ENCODE peak calls at places on chromosome 1, in seven cellular contexts. One of them, this sample, is unnamed.

GRCh38 chr1:170707959-170708666 is 44.2 kb downstream of the PRRX1 start:
- DNase-seq in effector CD4-positive, alpha-beta T cell: no peak
- DNase-seq in mesendoderm: peak; percentile 36
- DNase-seq in lower lobe of right lung: no peak
- DNase-seq in stimulated activated CD4-positive, alpha-beta T cell treated with anti-CD3 and anti-CD28 coated beads, Interleukin-12 subunit alpha, Interleukin-12 subunit beta, amount 100 ng/mL, for 24 hours: no peak
- DNase-seq in T1000: peak; percentile 20
- DNase-seq in amniotic stem cell: peak; percentile 87
- DNase-seq in this sample: no peak

GRCh38 chr1:220808501-220809186 is 21.9 kb downstream of the MTARC1 start:
- DNase-seq in effector CD4-positive, alpha-beta T cell: no peak
- DNase-seq in mesendoderm: no peak
- DNase-seq in lower lobe of right lung: no peak
- DNase-seq in stimulated activated CD4-positive, alpha-beta T cell treated with anti-CD3 and anti-CD28 coated beads, Interleukin-12 subunit alpha, Interleukin-12 subunit beta, amount 100 ng/mL, for 24 hours: no peak
- DNase-seq in T1000: peak; percentile 79
- DNase-seq in amniotic stem cell: no peak
- DNase-seq in this sample: no peak

GRCh38 chr1:206050655-206051235 is 2.2 kb upstream of the RHEX start:
- DNase-seq in effector CD4-positive, alpha-beta T cell: peak; percentile 3
- DNase-seq in mesendoderm: no peak
- DNase-seq in lower lobe of right lung: no peak
- DNase-seq in stimulated activated CD4-positive, alpha-beta T cell treated with anti-CD3 and anti-CD28 coated beads, Interleukin-12 subunit alpha, Interleukin-12 subunit beta, amount 100 ng/mL, for 24 hours: peak; percentile 47
- DNase-seq in T1000: no peak
- DNase-seq in amniotic stem cell: no peak
- DNase-seq in this sample: no peak

GRCh38 chr1:59071289-59071688 is 225.6 kb upstream of the FGGY start:
- DNase-seq in effector CD4-positive, alpha-beta T cell: no peak
- DNase-seq in mesendoderm: no peak
- DNase-seq in lower lobe of right lung: no peak
- DNase-seq in stimulated activated CD4-positive, alpha-beta T cell treated with anti-CD3 and anti-CD28 coated beads, Interleukin-12 subunit alpha, Interleukin-12 subunit beta, amount 100 ng/mL, for 24 hours: no peak
- DNase-seq in T1000: no peak
- DNase-seq in amniotic stem cell: no peak
- DNase-seq in this sample: peak; percentile 24

GRCh38 chr1:41255978-41256377 is 13.9 kb upstream of the SCMH1 start:
- DNase-seq in effector CD4-positive, alpha-beta T cell: no peak
- DNase-seq in mesendoderm: no peak
- DNase-seq in lower lobe of right lung: no peak
- DNase-seq in stimulated activated CD4-positive, alpha-beta T cell treated with anti-CD3 and anti-CD28 coated beads, Interleukin-12 subunit alpha, Interleukin-12 subunit beta, amount 100 ng/mL, for 24 hours: no peak
- DNase-seq in T1000: no peak
- DNase-seq in amniotic stem cell: no peak
- DNase-seq in this sample: no peak

GRCh38 chr1:8540971-8541370 is 223.1 kb downstream of the SLC45A1 start:
- DNase-seq in effector CD4-positive, alpha-beta T cell: no peak
- DNase-seq in mesendoderm: no peak
- DNase-seq in lower lobe of right lung: no peak
- DNase-seq in stimulated activated CD4-positive, alpha-beta T cell treated with anti-CD3 and anti-CD28 coated beads, Interleukin-12 subunit alpha, Interleukin-12 subunit beta, amount 100 ng/mL, for 24 hours: no peak
- DNase-seq in T1000: no peak
- DNase-seq in amniotic stem cell: no peak
- DNase-seq in this sample: no peak

GRCh38 chr1:2033165-2033564 is 14.0 kb downstream of the GABRD start:
- DNase-seq in effector CD4-positive, alpha-beta T cell: no peak
- DNase-seq in mesendoderm: no peak
- DNase-seq in lower lobe of right lung: no peak
- DNase-seq in stimulated activated CD4-positive, alpha-beta T cell treated with anti-CD3 and anti-CD28 coated beads, Interleukin-12 subunit alpha, Interleukin-12 subunit beta, amount 100 ng/mL, for 24 hours: no peak
- DNase-seq in T1000: no peak
- DNase-seq in amniotic stem cell: no peak
- DNase-seq in this sample: no peak

GRCh38 chr1:154574715-154575114 is 7.1 kb downstream of the CHRNB2 start:
- DNase-seq in effector CD4-positive, alpha-beta T cell: no peak
- DNase-seq in mesendoderm: peak; percentile 12
- DNase-seq in lower lobe of right lung: no peak
- DNase-seq in stimulated activated CD4-positive, alpha-beta T cell treated with anti-CD3 and anti-CD28 coated beads, Interleukin-12 subunit alpha, Interleukin-12 subunit beta, amount 100 ng/mL, for 24 hours: no peak
- DNase-seq in T1000: no peak
- DNase-seq in amniotic stem cell: no peak
- DNase-seq in this sample: no peak

GRCh38 chr1:201561604-201562003 is 22.7 kb downstream of the NAV1 start:
- DNase-seq in effector CD4-positive, alpha-beta T cell: no peak
- DNase-seq in mesendoderm: no peak
- DNase-seq in lower lobe of right lung: no peak
- DNase-seq in stimulated activated CD4-positive, alpha-beta T cell treated with anti-CD3 and anti-CD28 coated beads, Interleukin-12 subunit alpha, Interleukin-12 subunit beta, amount 100 ng/mL, for 24 hours: no peak
- DNase-seq in T1000: no peak
- DNase-seq in amniotic stem cell: no peak
- DNase-seq in this sample: no peak

This sample was measured in mucosa of gallbladder.